ENCODE peak calls at places on chromosomes 16 and 17, in seven cellular contexts. O is T-helper 1 cell, U is germinal center, J is HTR-8/SVneo, I is adipocyte, D is midbrain, P is KBM-7. X is an unnamed sample.

GRCh38 chr17:38779965-38780752 is 19.2 kb downstream of the PIP4K2B start:
- DNase-seq in P (no peak), O (no peak), J (no peak), U (no peak), D (no peak), I (no peak), X (no peak)

GRCh38 chr17:79372470-79373238 is 238.2 kb downstream of the RBFOX3 start:
- DNase-seq in P (no peak), I (no peak), U (no peak), D (no peak), O (no peak), J (no peak), X (no peak)

GRCh38 chr16:72530434-72530833 is 358.5 kb upstream of the PMFBP1 start:
- DNase-seq in U (no peak), O (no peak), J (peak), I (peak), P (peak), D (no peak), X (no peak)

GRCh38 chr17:2068101-2068518 is 13.2 kb downstream of the HIC1 start:
- DNase-seq in J (no peak), O (no peak), P (no peak), U (no peak), I (peak), D (no peak), X (no peak)

GRCh38 chr17:41553987-41554680 is 17.7 kb downstream of the KRT9 start:
- DNase-seq in D (no peak), P (no peak), J (no peak), U (no peak), O (no peak), I (peak), X (no peak)

GRCh38 chr16:8572919-8573724 is 17.2 kb downstream of the TMEM114 start:
- DNase-seq in D (no peak), U (no peak), J (no peak), P (peak), I (peak), O (no peak), X (no peak)

GRCh38 chr17:17551361-17551760 is 40.1 kb downstream of the PEMT start:
- DNase-seq in P (no peak), U (no peak), I (no peak), O (no peak), D (no peak), J (no peak), X (no peak)

GRCh38 chr16:65793781-65794180 is 572.7 kb upstream of the CDH5 start:
- DNase-seq in P (no peak), U (no peak), J (no peak), I (no peak), D (no peak), O (no peak), X (no peak)

GRCh38 chr16:2663553-2664521 is 18.5 kb upstream of the KCTD5 start:
- DNase-seq in D (no peak), J (no peak), U (no peak), O (no peak), P (no peak), I (peak), X (no peak)

GRCh38 chr16:75108792-75109731 is 7.5 kb downstream of the LDHD start:
- DNase-seq in D (peak), U (peak), I (peak), J (peak), P (peak), O (peak), X (no peak)

GRCh38 chr17:66764559-66764958 is 70.4 kb upstream of the CACNG5 start:
- DNase-seq in I (no peak), O (no peak), D (no peak), J (no peak), P (no peak), U (no peak), X (no peak)

GRCh38 chr16:22424161-22424937 is 49.9 kb upstream of the CDR2 start:
- DNase-seq in I (peak), J (no peak), O (no peak), U (no peak), P (no peak), D (peak), X (no peak)

GRCh38 chr17:8954339-8954738 is 11.2 kb downstream of the PIK3R5 start:
- DNase-seq in I (no peak), U (peak), P (peak), J (no peak), D (peak), O (peak), X (no peak)

GRCh38 chr16:68384293-68385255 is 63.7 kb downstream of the SMPD3 start:
- DNase-seq in I (no peak), U (no peak), O (no peak), P (no peak), D (no peak), J (no peak), X (no peak)

GRCh38 chr17:39641883-39642282 is 4.9 kb downstream of the STARD3 start:
- DNase-seq in U (no peak), I (no peak), O (no peak), D (no peak), P (no peak), J (no peak), X (no peak)

GRCh38 chr17:29562615-29563014 is 4.2 kb downstream of the ABHD15 start:
- DNase-seq in U (no peak), O (no peak), J (no peak), I (no peak), P (no peak), D (no peak), X (no peak)

GRCh38 chr16:86501989-86502855 is 8.1 kb upstream of the FOXF1 start:
- DNase-seq in J (no peak), O (no peak), I (no peak), D (no peak), P (no peak), U (no peak), X (no peak)

GRCh38 chr17:50621562-50621961 is 13.1 kb upstream of the ABCC3 start:
- DNase-seq in P (no peak), D (no peak), U (no peak), O (no peak), J (no peak), I (no peak), X (no peak)

GRCh38 chr16:88540346-88540977 is 29.7 kb upstream of the ZC3H18 start:
- DNase-seq in D (no peak), I (no peak), O (no peak), U (no peak), P (no peak), J (no peak), X (no peak)

GRCh38 chr17:627051-627450 is 87.6 kb downstream of the VPS53 start:
- DNase-seq in U (no peak), D (no peak), P (no peak), I (no peak), O (no peak), J (no peak), X (no peak)

GRCh38 chr16:3607161-3607560 is 4.2 kb downstream of the SLX4 start:
- DNase-seq in D (no peak), I (no peak), J (no peak), O (no peak), P (no peak), U (peak), X (no peak)

GRCh38 chr17:39591958-39592954 is 15.5 kb downstream of the NEUROD2 start:
- DNase-seq in O (no peak), J (peak), U (no peak), P (peak), I (peak), D (no peak), X (no peak)

GRCh38 chr17:38349097-38349904 is 2.3 kb upstream of the SOCS7 start:
- DNase-seq in I (peak), U (peak), D (peak), P (peak), O (peak), J (peak), X (peak)

GRCh38 chr17:69150333-69150732 is 8.6 kb upstream of the ABCA6 start:
- DNase-seq in O (no peak), D (no peak), U (no peak), I (peak), P (no peak), J (no peak), X (no peak)

GRCh38 chr17:58318065-58318481 is 10.5 kb downstream of the TSPOAP1 start:
- DNase-seq in O (peak), J (no peak), P (no peak), I (no peak), U (no peak), D (no peak), X (no peak)

GRCh38 chr16:4316732-4317461 is 1.0 kb downstream of the GLIS2 start:
- DNase-seq in P (no peak), U (no peak), O (no peak), I (peak), J (peak), D (peak), X (no peak)

GRCh38 chr17:43949777-43950176 is 4.0 kb downstream of the PYY start:
- DNase-seq in I (no peak), O (no peak), J (no peak), P (peak), D (no peak), U (no peak), X (no peak)

GRCh38 chr17:69511244-69511643 is 96.7 kb downstream of the MAP2K6 start:
- DNase-seq in U (no peak), O (no peak), I (no peak), D (peak), P (no peak), J (no peak), X (no peak)

GRCh38 chr17:79748296-79749099 is 17.8 kb downstream of the ENPP7 start:
- DNase-seq in I (no peak), P (no peak), D (no peak), U (no peak), J (no peak), O (no peak), X (no peak)

GRCh38 chr16:87076950-87077749 is 240.0 kb downstream of the C16orf95 start:
- DNase-seq in U (peak), J (peak), D (no peak), O (no peak), I (peak), P (peak), X (peak)

GRCh38 chr16:55759983-55760664 is 72.8 kb downstream of the CES1 start:
- DNase-seq in P (no peak), O (no peak), J (no peak), U (no peak), I (no peak), D (no peak), X (no peak)

X was measured in NK-92 treated with Interleukin-12 subunit alpha and Interleukin-12 subunit beta, amount 100 ng/mL, for 24 hours.